ENCODE peak calls at places on chromosomes 12 and 14, in seven cellular contexts. K is psoas muscle, G is heart right ventricle, S is neuronal stem cell, D is brain microvascular endothelial cell, L is fibroblast of lung, B is NT2/D1. O is an unnamed sample.

GRCh38 chr12:64883264-64884163 is 59.1 kb downstream of the TBC1D30 start:
- DNase-seq in D (no peak), B (no peak), G (no peak), S (no peak), K (no peak), L (no peak), O (no peak)

GRCh38 chr12:76038176-76038575 is 6.6 kb upstream of the PHLDA1 start:
- DNase-seq in B (no peak), S (no peak), K (no peak), L (no peak), D (no peak), G (no peak), O (no peak)

GRCh38 chr12:50799908-50800307 is 36.0 kb downstream of the ATF1 start:
- DNase-seq in D (no peak), K (no peak), S (no peak), G (no peak), L (no peak), B (no peak), O (no peak)

GRCh38 chr14:33686218-33686617 is 264.7 kb downstream of the EGLN3 start:
- DNase-seq in L (peak; percentile 92), B (no peak), S (no peak), D (peak; percentile 66), G (no peak), K (no peak), O (peak; percentile 84)

GRCh38 chr14:24436355-24437019 is 6.1 kb downstream of the SDR39U1 start:
- DNase-seq in D (peak; percentile 43), S (peak; percentile 48), K (no peak), L (peak; percentile 61), B (peak; percentile 16), G (no peak), O (peak; percentile 56)

GRCh38 chr14:38868415-38869290 is 234.4 kb downstream of the SEC23A start:
- DNase-seq in S (no peak), K (no peak), L (no peak), G (no peak), D (no peak), B (no peak), O (no peak)

GRCh38 chr12:47762850-47763440 is 4.3 kb upstream of the RAPGEF3 start:
- DNase-seq in K (no peak), S (no peak), B (no peak), L (no peak), G (no peak), D (no peak), O (no peak)

GRCh38 chr12:58919271-58920101 is 818 bp downstream of the LRIG3 start:
- DNase-seq in D (peak; percentile 36), B (peak; percentile 15), S (peak; percentile 41), K (no peak), G (no peak), L (peak; percentile 68), O (peak; percentile 76)

GRCh38 chr12:65649126-65649525 is 175.2 kb upstream of the HMGA2 start:
- DNase-seq in K (no peak), S (no peak), D (peak; percentile 99), G (no peak), L (peak; percentile 100), B (no peak), O (peak; percentile 99)

GRCh38 chr12:57893460-57894353 is 47.2 kb upstream of the CTDSP2 start:
- DNase-seq in S (no peak), K (peak; percentile 92), B (peak; percentile 42), G (peak; percentile 93), L (peak; percentile 84), D (peak; percentile 83), O (no peak)

GRCh38 chr12:80551897-80552296 is 107.9 kb downstream of the PTPRQ start:
- DNase-seq in G (no peak), K (no peak), D (peak; percentile 94), B (no peak), S (no peak), L (peak; percentile 98), O (peak; percentile 89)

GRCh38 chr12:58414398-58414871 is 473.1 kb downstream of the ATP23 start:
- DNase-seq in B (no peak), D (peak; percentile 35), K (no peak), G (no peak), S (no peak), L (peak; percentile 93), O (peak; percentile 78)

GRCh38 chr12:118206107-118206412 is 70.1 kb downstream of the PEBP1 start:
- DNase-seq in B (no peak), L (no peak), D (no peak), S (no peak), G (no peak), K (no peak), O (peak; percentile 25)

GRCh38 chr12:107386569-107386968 is 293.2 kb upstream of the CRY1 start:
- DNase-seq in K (no peak), L (no peak), G (no peak), B (no peak), D (no peak), S (no peak), O (no peak)

GRCh38 chr12:64821116-64821630 is 3.3 kb upstream of the TBC1D30 start:
- DNase-seq in K (no peak), S (no peak), G (no peak), B (no peak), L (no peak), D (no peak), O (no peak)

GRCh38 chr12:76470028-76470939 is 89.3 kb downstream of the OSBPL8 start:
- DNase-seq in B (no peak), S (no peak), L (peak; percentile 97), G (no peak), D (peak; percentile 95), K (no peak), O (peak; percentile 79)

GRCh38 chr12:108815369-108815768 is 42.0 kb downstream of the SSH1 start:
- DNase-seq in D (no peak), L (no peak), G (no peak), B (no peak), S (no peak), K (no peak), O (no peak)

GRCh38 chr12:108810636-108811035 is 46.7 kb downstream of the SSH1 start:
- DNase-seq in K (no peak), S (no peak), G (no peak), L (no peak), B (no peak), D (no peak), O (no peak)

GRCh38 chr12:108814462-108815211 is 42.7 kb downstream of the SSH1 start:
- DNase-seq in L (no peak), B (no peak), S (no peak), D (no peak), G (no peak), K (no peak), O (peak; percentile 99)

GRCh38 chr12:108811411-108812185 is 45.8 kb downstream of the SSH1 start:
- DNase-seq in S (no peak), K (no peak), G (no peak), B (no peak), D (peak; percentile 25), L (peak; percentile 62), O (no peak)

DNA sequence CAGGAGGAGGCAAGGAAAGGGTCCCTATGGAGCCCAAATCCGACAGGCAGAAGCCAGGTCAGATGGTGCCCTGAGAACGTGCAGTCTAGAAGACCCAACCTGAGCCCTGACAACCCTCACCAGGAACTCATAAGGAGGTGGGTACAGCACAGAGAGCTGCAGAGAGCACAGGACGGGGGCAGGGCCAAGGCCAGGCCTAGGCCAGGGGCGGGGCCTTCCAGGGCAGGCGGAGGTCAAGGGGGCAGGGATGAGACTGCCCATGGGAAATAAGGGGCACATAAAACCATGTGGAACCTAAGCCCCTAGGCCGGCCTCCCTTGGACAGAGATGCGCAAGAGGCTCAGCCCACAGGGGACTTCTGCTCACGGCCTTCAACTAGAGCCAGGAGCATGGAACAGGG is 45.1 kb downstream of the SSH1 start:
- DNase-seq in L (no peak), S (no peak), G (no peak), B (no peak), D (no peak), K (no peak), O (no peak)
- H3K36me3 ChIP-seq in L (peaks cover 31% of the 10 kb centered on the region), S (peaks cover 28% of the 10 kb centered on the region), G (peaks cover 51% of the 10 kb centered on the region), B (peaks cover 79% of the 10 kb centered on the region), D (peaks cover 89% of the 10 kb centered on the region), K (peaks cover 96% of the 10 kb centered on the region), O (peaks cover 15% of the 10 kb centered on the region)

GRCh38 chr14:101891471-101891870 is 72.9 kb upstream of the DYNC1H1 start:
- DNase-seq in D (no peak), B (no peak), S (no peak), L (no peak), K (no peak), G (no peak), O (no peak)
- H3K36me3 ChIP-seq in D (peaks cover 24% of the 10 kb centered on the region), B (peaks cover 49% of the 10 kb centered on the region), S (peaks cover 28% of the 10 kb centered on the region), L (peaks cover 8% of the 10 kb centered on the region), K (peaks cover 98% of the 10 kb centered on the region), G (peaks cover 45% of the 10 kb centered on the region), O (peaks cover 14% of the 10 kb centered on the region)

GRCh38 chr14:68906439-68906838 is 72.7 kb downstream of the ACTN1 start:
- DNase-seq in G (no peak), K (no peak), D (no peak), L (no peak), S (no peak), B (no peak), O (no peak)
- H3K36me3 ChIP-seq in G (peaks cover 11% of the 10 kb centered on the region), K (peaks cover 34% of the 10 kb centered on the region), D (peaks cover 93% of the 10 kb centered on the region), L (peaks cover 52% of the 10 kb centered on the region), S (peaks cover 47% of the 10 kb centered on the region), B (peaks cover 93% of the 10 kb centered on the region), O (peaks cover 66% of the 10 kb centered on the region)

GRCh38 chr12:122133192-122133950 is 40.6 kb downstream of the IL31 start:
- DNase-seq in S (no peak), K (no peak), G (peak; percentile 18), L (no peak), B (no peak), D (no peak), O (no peak)
- H3K36me3 ChIP-seq in S (peaks cover 16% of the 10 kb centered on the region), K (peaks cover 100% of the 10 kb centered on the region), G (peaks cover 38% of the 10 kb centered on the region), L (peaks cover 25% of the 10 kb centered on the region), B (peaks cover 86% of the 10 kb centered on the region), D (peaks cover 80% of the 10 kb centered on the region), O (peaks cover 8% of the 10 kb centered on the region)

GRCh38 chr12:124334266-124334665 is 39.4 kb downstream of the RFLNA start:
- DNase-seq in D (no peak), S (no peak), B (no peak), L (no peak), G (no peak), K (no peak), O (no peak)
- H3K36me3 ChIP-seq in D (peaks cover 85% of the 10 kb centered on the region), S (peaks cover 29% of the 10 kb centered on the region), B (peaks cover 89% of the 10 kb centered on the region), L (peaks cover 37% of the 10 kb centered on the region), G (peaks cover 52% of the 10 kb centered on the region), K (peaks cover 82% of the 10 kb centered on the region), O (peaks cover 11% of the 10 kb centered on the region)